ENCODE peak calls at places on chromosomes 13 and 19, in nine cellular contexts. H, T, P, O, L, B, V, M and W are unnamed samples.

GRCh38 chr19:6802336-6803035 is 30.0 kb downstream of the VAV1 start:
- DNase-seq in L (peak; percentile 77), H (peak; percentile 47), M (peak; percentile 73), O (peak; percentile 80), V (no peak), B (no peak), P (no peak), T (peak; percentile 80), W (no peak)

GRCh38 chr13:79141082-79141481 is 265.0 kb downstream of the RBM26 start:
- DNase-seq in M (no peak), P (no peak), O (no peak), V (no peak), H (no peak), L (no peak), T (no peak), B (no peak), W (no peak)

GRCh38 chr19:38425810-38426466 is at the start of gene RASGRP4:
- DNase-seq in T (peak; percentile 90), V (no peak), B (no peak), L (peak; percentile 87), P (no peak), O (no peak), H (no peak), M (peak; percentile 53), W (no peak)

GRCh38 chr19:47540748-47541147 is 25.9 kb upstream of the NAPA start:
- DNase-seq in P (peak; percentile 57), B (no peak), V (no peak), H (no peak), T (peak; percentile 58), M (no peak), O (no peak), L (peak; percentile 27), W (no peak)

GRCh38 chr19:14477417-14478112 is 2.4 kb upstream of the PTGER1 start:
- DNase-seq in H (no peak), L (no peak), V (no peak), P (no peak), O (no peak), B (no peak), M (no peak), T (no peak), W (no peak)

GRCh38 chr19:8826371-8826770 is 5.7 kb downstream of the ZNF558 start:
- DNase-seq in H (no peak), P (no peak), B (peak; percentile 4), O (no peak), V (no peak), T (no peak), L (no peak), M (no peak), W (no peak)

GRCh38 chr19:13850910-13851753 is 25.8 kb upstream of the NANOS3 start:
- DNase-seq in O (peak; percentile 90), B (peak; percentile 91), T (peak; percentile 80), V (no peak), H (no peak), P (peak; percentile 91), L (no peak), M (no peak), W (no peak)

GRCh38 chr13:81140675-81141074 is 799.7 kb upstream of the SPRY2 start:
- DNase-seq in L (no peak), P (no peak), M (no peak), B (no peak), H (no peak), O (no peak), V (no peak), T (no peak), W (no peak)

GRCh38 chr19:8487137-8487851 is 15.1 kb downstream of the PRAM1 start:
- DNase-seq in H (no peak), B (no peak), M (peak; percentile 46), L (peak; percentile 88), V (no peak), O (peak; percentile 71), T (no peak), P (no peak), W (no peak)

GRCh38 chr13:25468330-25469178 is 96.8 kb downstream of the ATP8A2 start:
- DNase-seq in T (no peak), O (no peak), B (no peak), M (peak; percentile 31), L (peak; percentile 38), P (no peak), H (no peak), V (peak; percentile 16), W (peak; percentile 42)

GRCh38 chr19:3153286-3154230 is 17.7 kb downstream of the GNA15 start:
- DNase-seq in O (no peak), H (no peak), L (no peak), B (no peak), V (no peak), T (no peak), P (no peak), M (no peak), W (no peak)

GRCh38 chr19:42421591-42422031 is 5.6 kb downstream of the LIPE start:
- DNase-seq in V (no peak), O (peak; percentile 42), L (no peak), H (no peak), P (no peak), M (no peak), B (no peak), T (no peak), W (no peak)

GRCh38 chr13:94112227-94112626 is 367.3 kb downstream of the DCT start:
- DNase-seq in O (no peak), H (no peak), M (no peak), V (no peak), L (no peak), T (no peak), P (peak; percentile 97), B (no peak), W (no peak)

GRCh38 chr13:60590775-60591174 is 193.8 kb downstream of the TDRD3 start:
- DNase-seq in B (no peak), O (no peak), T (peak; percentile 23), P (peak; percentile 24), L (peak; percentile 67), V (no peak), M (no peak), H (no peak), W (no peak)

GRCh38 chr13:101552797-101553196 is 100.3 kb downstream of the ITGBL1 start:
- DNase-seq in B (no peak), H (no peak), O (no peak), T (peak; percentile 51), V (no peak), L (no peak), P (peak; percentile 77), M (no peak), W (no peak)